ENCODE peak calls at places on chromosomes 2 and 18, in five cellular contexts. W is AG04449, L is T47D, Q is activated T-cell treated with anti-CD3 and anti-CD28 coated beads for 24 hours, B is neuronal stem cell. I is an unnamed sample.

GRCh38 chr2:69625078-69625788 is 18.3 kb downstream of the AAK1 start:
- DNase-seq in B (no peak), Q (no peak), W (no peak), L (no peak), I (no peak)

GRCh38 chr2:173347305-173348168 is 7.1 kb upstream of the CDCA7 start:
- DNase-seq in W (no peak), L (no peak), Q (no peak), B (no peak), I (no peak)

GRCh38 chr2:69386376-69386775 is 651 bp downstream of the GFPT1 start:
- DNase-seq in W (no peak), Q (no peak), L (no peak), B (no peak), I (no peak)

GRCh38 chr2:101957036-101957435 is 34.7 kb upstream of the IL1R2 start:
- DNase-seq in L (no peak), B (no peak), W (no peak), Q (no peak), I (no peak)

GRCh38 chr2:169039702-169040101 is 8.6 kb upstream of the ABCB11 start:
- DNase-seq in L (no peak), Q (no peak), B (no peak), W (no peak), I (no peak)

GRCh38 chr2:127174977-127175376 is 45.1 kb downstream of the CYP27C1 start:
- DNase-seq in B (no peak), Q (no peak), L (no peak), W (no peak), I (no peak)

GRCh38 chr2:113784823-113785744 is 28.6 kb upstream of the SLC35F5 start:
- DNase-seq in Q (no peak), L (no peak), W (no peak), B (no peak), I (no peak)

GRCh38 chr2:215878476-215879063 is 134.8 kb downstream of the MREG start:
- DNase-seq in L (no peak), Q (no peak), W (no peak), B (no peak), I (peak; percentile 79)

GRCh38 chr2:65265090-65266045 is 37.7 kb downstream of the ACTR2 start:
- DNase-seq in L (no peak), B (peak; percentile 41), W (peak; percentile 58), Q (no peak), I (no peak)

GRCh38 chr2:25618676-25619075 is 54.7 kb downstream of the DTNB start:
- DNase-seq in L (no peak), Q (no peak), W (no peak), B (no peak), I (peak; percentile 37)

GRCh38 chr2:62578837-62579640 is 73.0 kb upstream of the TMEM17 start:
- DNase-seq in W (peak; percentile 37), L (no peak), B (no peak), Q (no peak), I (peak; percentile 78)

GRCh38 chr2:7672027-7672684 is 754.9 kb downstream of the RNF144A start:
- DNase-seq in W (no peak), B (peak; percentile 48), L (no peak), Q (peak; percentile 36), I (no peak)

GRCh38 chr2:148874868-148875341 is at the start of gene KIF5C:
- DNase-seq in B (peak; percentile 84), W (no peak), L (peak; percentile 70), Q (peak; percentile 87), I (no peak)

GRCh38 chr2:216693414-216694100 is 1.8 kb downstream of the IGFBP5 start:
- DNase-seq in Q (no peak), B (no peak), L (no peak), W (no peak), I (no peak)

GRCh38 chr2:37851828-37852584 is 73.1 kb upstream of the RMDN2 start:
- DNase-seq in Q (no peak), B (no peak), L (no peak), W (no peak), I (no peak)

GRCh38 chr2:49444005-49444404 is 289.7 kb upstream of the FSHR start:
- DNase-seq in L (no peak), W (no peak), B (no peak), Q (no peak), I (no peak)

GRCh38 chr2:54570925-54571694 is 115.0 kb downstream of the SPTBN1 start:
- DNase-seq in L (no peak), W (no peak), Q (peak; percentile 70), B (no peak), I (peak; percentile 76)

GRCh38 chr2:42851186-42851585 is 58.8 kb upstream of the HAAO start:
- DNase-seq in L (no peak), B (no peak), Q (no peak), W (no peak), I (no peak)

GRCh38 chr2:225091336-225091735 is 49.1 kb upstream of the DOCK10 start:
- DNase-seq in L (no peak), Q (no peak), W (peak; percentile 90), B (no peak), I (peak; percentile 90)

GRCh38 chr2:113370478-113371091 is 66.9 kb upstream of the ZNG1B start:
- DNase-seq in L (peak; percentile 36), B (peak; percentile 42), W (peak; percentile 34), Q (peak; percentile 50), I (peak; percentile 24)

GRCh38 chr2:203782262-203782976 is 76.0 kb downstream of the CD28 start:
- DNase-seq in Q (peak; percentile 74), W (peak; percentile 92), L (no peak), B (peak; percentile 39), I (peak; percentile 77)

GRCh38 chr2:116696903-116697302 is 1117.6 kb upstream of the DDX18 start:
- DNase-seq in Q (no peak), B (no peak), L (no peak), W (no peak), I (no peak)

GRCh38 chr2:69615078-69615630 is 28.4 kb downstream of the AAK1 start:
- DNase-seq in W (no peak), B (no peak), L (no peak), Q (no peak), I (no peak)

GRCh38 chr2:61415265-61415664 is 55.6 kb downstream of the USP34 start:
- DNase-seq in W (no peak), Q (no peak), B (no peak), L (no peak), I (no peak)

GRCh38 chr2:169479257-169480078 is at the start of gene BBS5:
- DNase-seq in B (peak; percentile 68), W (peak; percentile 41), L (peak; percentile 67), Q (peak; percentile 70), I (peak; percentile 54)

GRCh38 chr18:62754026-62754425 is 38.7 kb downstream of the PHLPP1 start:
- DNase-seq in W (no peak), B (no peak), L (no peak), Q (no peak), I (no peak)

GRCh38 chr18:14122099-14122498 is 10.1 kb downstream of the ZNF519 start:
- DNase-seq in B (no peak), Q (no peak), L (no peak), W (no peak), I (no peak)

GRCh38 chr18:54679318-54680149 is 88.5 kb downstream of the DYNAP start:
- DNase-seq in Q (no peak), L (peak; percentile 28), B (peak; percentile 32), W (peak; percentile 49), I (peak; percentile 35)

GRCh38 chr18:77113361-77114069 is 19.1 kb downstream of the MBP start:
- DNase-seq in W (no peak), Q (no peak), B (no peak), L (no peak), I (no peak)

GRCh38 chr18:77088977-77089795 is 43.4 kb downstream of the MBP start:
- DNase-seq in L (peak; percentile 37), W (no peak), Q (no peak), B (no peak), I (no peak)

GRCh38 chr18:23798249-23798648 is 109.0 kb downstream of the LAMA3 start:
- DNase-seq in W (no peak), B (no peak), Q (no peak), L (no peak), I (no peak)

GRCh38 chr2:190791347-190791982 is 89.2 kb upstream of the GLS start:
- DNase-seq in W (peak; percentile 12), B (no peak), L (no peak), Q (peak; percentile 39), I (no peak)

GRCh38 chr18:51028201-51028805 is 1.7 kb upstream of the SMAD4 start:
- DNase-seq in B (no peak), L (no peak), Q (no peak), W (no peak), I (no peak)

GRCh38 chr2:74554821-74555531 is 456 bp downstream of the DOK1 start:
- DNase-seq in B (peak; percentile 49), L (no peak), Q (peak; percentile 23), W (no peak), I (no peak)